ENCODE peak calls at places on chromosomes 2 and 18, in nine cellular contexts. One of them, this sample, is unnamed.

GRCh38 chr18:63979409-63979908 is 9.6 kb downstream of the SERPINB8 start:
- DNase-seq in germinal center: peak
- DNase-seq in 8988T: no peak
- DNase-seq in A673: peak
- DNase-seq in activated CD8-positive, alpha-beta memory T cell treated with anti-CD3 and anti-CD28 coated beads, Interleukin-2, amount 50 U/mL, for 4 hours: peak
- DNase-seq in hippocampal formation: peak
- DNase-seq in stimulated activated effector memory CD8-positive, alpha-beta T cell treated with anti-CD3 and anti-CD28 coated beads, Interleukin-12 subunit alpha, Interleukin-12 subunit beta, amount 100 ng/mL, for 72 hours: no peak
- DNase-seq in activated CD4-positive, CD25-positive, alpha-beta regulatory T cell treated with anti-CD3 and anti-CD28 coated beads, Interleukin-2, amount 50 U/mL, for 72 hours: no peak
- DNase-seq in osteoblast: peak
- DNase-seq in this sample: peak

GRCh38 chr2:52537588-52537987 is 1230.0 kb upstream of the CHAC2 start:
- DNase-seq in germinal center: no peak
- DNase-seq in activated CD8-positive, alpha-beta memory T cell treated with anti-CD3 and anti-CD28 coated beads, Interleukin-2, amount 50 U/mL, for 4 hours: no peak
- DNase-seq in stimulated activated effector memory CD8-positive, alpha-beta T cell treated with anti-CD3 and anti-CD28 coated beads, Interleukin-12 subunit alpha, Interleukin-12 subunit beta, amount 100 ng/mL, for 72 hours: no peak
- DNase-seq in hippocampal formation: no peak
- DNase-seq in 8988T: no peak
- DNase-seq in A673: no peak
- DNase-seq in osteoblast: no peak
- DNase-seq in activated CD4-positive, CD25-positive, alpha-beta regulatory T cell treated with anti-CD3 and anti-CD28 coated beads, Interleukin-2, amount 50 U/mL, for 72 hours: no peak
- DNase-seq in this sample: no peak

GRCh38 chr2:230796280-230796862 is 68.4 kb upstream of the ITM2C start:
- DNase-seq in activated CD4-positive, CD25-positive, alpha-beta regulatory T cell treated with anti-CD3 and anti-CD28 coated beads, Interleukin-2, amount 50 U/mL, for 72 hours: no peak
- DNase-seq in activated CD8-positive, alpha-beta memory T cell treated with anti-CD3 and anti-CD28 coated beads, Interleukin-2, amount 50 U/mL, for 4 hours: no peak
- DNase-seq in A673: no peak
- DNase-seq in hippocampal formation: no peak
- DNase-seq in germinal center: no peak
- DNase-seq in osteoblast: no peak
- DNase-seq in stimulated activated effector memory CD8-positive, alpha-beta T cell treated with anti-CD3 and anti-CD28 coated beads, Interleukin-12 subunit alpha, Interleukin-12 subunit beta, amount 100 ng/mL, for 72 hours: no peak
- DNase-seq in 8988T: no peak
- DNase-seq in this sample: no peak

GRCh38 chr2:29120846-29121245 is 5.6 kb downstream of the CLIP4 start:
- DNase-seq in stimulated activated effector memory CD8-positive, alpha-beta T cell treated with anti-CD3 and anti-CD28 coated beads, Interleukin-12 subunit alpha, Interleukin-12 subunit beta, amount 100 ng/mL, for 72 hours: no peak
- DNase-seq in germinal center: no peak
- DNase-seq in A673: no peak
- DNase-seq in osteoblast: no peak
- DNase-seq in activated CD4-positive, CD25-positive, alpha-beta regulatory T cell treated with anti-CD3 and anti-CD28 coated beads, Interleukin-2, amount 50 U/mL, for 72 hours: no peak
- DNase-seq in hippocampal formation: no peak
- DNase-seq in 8988T: no peak
- DNase-seq in activated CD8-positive, alpha-beta memory T cell treated with anti-CD3 and anti-CD28 coated beads, Interleukin-2, amount 50 U/mL, for 4 hours: no peak
- DNase-seq in this sample: no peak

GRCh38 chr18:9637036-9637767 is 22.8 kb upstream of the PPP4R1 start:
- DNase-seq in A673: no peak
- DNase-seq in stimulated activated effector memory CD8-positive, alpha-beta T cell treated with anti-CD3 and anti-CD28 coated beads, Interleukin-12 subunit alpha, Interleukin-12 subunit beta, amount 100 ng/mL, for 72 hours: no peak
- DNase-seq in activated CD8-positive, alpha-beta memory T cell treated with anti-CD3 and anti-CD28 coated beads, Interleukin-2, amount 50 U/mL, for 4 hours: no peak
- DNase-seq in germinal center: no peak
- DNase-seq in 8988T: no peak
- DNase-seq in activated CD4-positive, CD25-positive, alpha-beta regulatory T cell treated with anti-CD3 and anti-CD28 coated beads, Interleukin-2, amount 50 U/mL, for 72 hours: no peak
- DNase-seq in osteoblast: no peak
- DNase-seq in hippocampal formation: no peak
- DNase-seq in this sample: no peak

GRCh38 chr2:176140520-176141317 is 10.6 kb upstream of the HOXD4 start:
- DNase-seq in 8988T: peak
- DNase-seq in A673: peak
- DNase-seq in stimulated activated effector memory CD8-positive, alpha-beta T cell treated with anti-CD3 and anti-CD28 coated beads, Interleukin-12 subunit alpha, Interleukin-12 subunit beta, amount 100 ng/mL, for 72 hours: peak
- DNase-seq in germinal center: peak
- DNase-seq in osteoblast: peak
- DNase-seq in activated CD8-positive, alpha-beta memory T cell treated with anti-CD3 and anti-CD28 coated beads, Interleukin-2, amount 50 U/mL, for 4 hours: peak
- DNase-seq in hippocampal formation: peak
- DNase-seq in activated CD4-positive, CD25-positive, alpha-beta regulatory T cell treated with anti-CD3 and anti-CD28 coated beads, Interleukin-2, amount 50 U/mL, for 72 hours: peak
- DNase-seq in this sample: peak

GRCh38 chr2:217049376-217049775 is 189.5 kb upstream of the TNP1 start:
- DNase-seq in osteoblast: no peak
- DNase-seq in germinal center: no peak
- DNase-seq in hippocampal formation: no peak
- DNase-seq in activated CD4-positive, CD25-positive, alpha-beta regulatory T cell treated with anti-CD3 and anti-CD28 coated beads, Interleukin-2, amount 50 U/mL, for 72 hours: no peak
- DNase-seq in stimulated activated effector memory CD8-positive, alpha-beta T cell treated with anti-CD3 and anti-CD28 coated beads, Interleukin-12 subunit alpha, Interleukin-12 subunit beta, amount 100 ng/mL, for 72 hours: no peak
- DNase-seq in 8988T: no peak
- DNase-seq in activated CD8-positive, alpha-beta memory T cell treated with anti-CD3 and anti-CD28 coated beads, Interleukin-2, amount 50 U/mL, for 4 hours: no peak
- DNase-seq in A673: no peak
- DNase-seq in this sample: no peak

GRCh38 chr2:171271380-171271779 is 110.7 kb upstream of the TLK1 start:
- DNase-seq in germinal center: no peak
- DNase-seq in stimulated activated effector memory CD8-positive, alpha-beta T cell treated with anti-CD3 and anti-CD28 coated beads, Interleukin-12 subunit alpha, Interleukin-12 subunit beta, amount 100 ng/mL, for 72 hours: no peak
- DNase-seq in hippocampal formation: no peak
- DNase-seq in 8988T: no peak
- DNase-seq in activated CD8-positive, alpha-beta memory T cell treated with anti-CD3 and anti-CD28 coated beads, Interleukin-2, amount 50 U/mL, for 4 hours: no peak
- DNase-seq in osteoblast: no peak
- DNase-seq in A673: no peak
- DNase-seq in activated CD4-positive, CD25-positive, alpha-beta regulatory T cell treated with anti-CD3 and anti-CD28 coated beads, Interleukin-2, amount 50 U/mL, for 72 hours: no peak
- DNase-seq in this sample: no peak

GRCh38 chr2:158486970-158487325 is 30.2 kb downstream of the PKP4 start:
- DNase-seq in germinal center: no peak
- DNase-seq in osteoblast: no peak
- DNase-seq in hippocampal formation: no peak
- DNase-seq in stimulated activated effector memory CD8-positive, alpha-beta T cell treated with anti-CD3 and anti-CD28 coated beads, Interleukin-12 subunit alpha, Interleukin-12 subunit beta, amount 100 ng/mL, for 72 hours: no peak
- DNase-seq in activated CD4-positive, CD25-positive, alpha-beta regulatory T cell treated with anti-CD3 and anti-CD28 coated beads, Interleukin-2, amount 50 U/mL, for 72 hours: no peak
- DNase-seq in 8988T: no peak
- DNase-seq in A673: no peak
- DNase-seq in activated CD8-positive, alpha-beta memory T cell treated with anti-CD3 and anti-CD28 coated beads, Interleukin-2, amount 50 U/mL, for 4 hours: no peak
- DNase-seq in this sample: no peak

GRCh38 chr2:23286765-23287155 is 98.2 kb upstream of the KLHL29 start:
- DNase-seq in osteoblast: peak
- DNase-seq in activated CD4-positive, CD25-positive, alpha-beta regulatory T cell treated with anti-CD3 and anti-CD28 coated beads, Interleukin-2, amount 50 U/mL, for 72 hours: no peak
- DNase-seq in A673: no peak
- DNase-seq in stimulated activated effector memory CD8-positive, alpha-beta T cell treated with anti-CD3 and anti-CD28 coated beads, Interleukin-12 subunit alpha, Interleukin-12 subunit beta, amount 100 ng/mL, for 72 hours: no peak
- DNase-seq in activated CD8-positive, alpha-beta memory T cell treated with anti-CD3 and anti-CD28 coated beads, Interleukin-2, amount 50 U/mL, for 4 hours: no peak
- DNase-seq in hippocampal formation: no peak
- DNase-seq in germinal center: no peak
- DNase-seq in 8988T: no peak
- DNase-seq in this sample: no peak

GRCh38 chr2:84704505-84705244 is 176.2 kb downstream of the TRABD2A start:
- DNase-seq in osteoblast: no peak
- DNase-seq in 8988T: no peak
- DNase-seq in activated CD4-positive, CD25-positive, alpha-beta regulatory T cell treated with anti-CD3 and anti-CD28 coated beads, Interleukin-2, amount 50 U/mL, for 72 hours: no peak
- DNase-seq in activated CD8-positive, alpha-beta memory T cell treated with anti-CD3 and anti-CD28 coated beads, Interleukin-2, amount 50 U/mL, for 4 hours: no peak
- DNase-seq in A673: no peak
- DNase-seq in hippocampal formation: no peak
- DNase-seq in stimulated activated effector memory CD8-positive, alpha-beta T cell treated with anti-CD3 and anti-CD28 coated beads, Interleukin-12 subunit alpha, Interleukin-12 subunit beta, amount 100 ng/mL, for 72 hours: no peak
- DNase-seq in germinal center: no peak
- DNase-seq in this sample: no peak

GRCh38 chr2:213199871-213200270 is 48.5 kb upstream of the IKZF2 start:
- DNase-seq in activated CD8-positive, alpha-beta memory T cell treated with anti-CD3 and anti-CD28 coated beads, Interleukin-2, amount 50 U/mL, for 4 hours: no peak
- DNase-seq in A673: no peak
- DNase-seq in stimulated activated effector memory CD8-positive, alpha-beta T cell treated with anti-CD3 and anti-CD28 coated beads, Interleukin-12 subunit alpha, Interleukin-12 subunit beta, amount 100 ng/mL, for 72 hours: no peak
- DNase-seq in germinal center: no peak
- DNase-seq in osteoblast: no peak
- DNase-seq in 8988T: no peak
- DNase-seq in hippocampal formation: no peak
- DNase-seq in activated CD4-positive, CD25-positive, alpha-beta regulatory T cell treated with anti-CD3 and anti-CD28 coated beads, Interleukin-2, amount 50 U/mL, for 72 hours: no peak
- DNase-seq in this sample: no peak

GRCh38 chr18:7950380-7951143 is 383.4 kb downstream of the PTPRM start:
- DNase-seq in stimulated activated effector memory CD8-positive, alpha-beta T cell treated with anti-CD3 and anti-CD28 coated beads, Interleukin-12 subunit alpha, Interleukin-12 subunit beta, amount 100 ng/mL, for 72 hours: no peak
- DNase-seq in 8988T: peak
- DNase-seq in activated CD4-positive, CD25-positive, alpha-beta regulatory T cell treated with anti-CD3 and anti-CD28 coated beads, Interleukin-2, amount 50 U/mL, for 72 hours: no peak
- DNase-seq in activated CD8-positive, alpha-beta memory T cell treated with anti-CD3 and anti-CD28 coated beads, Interleukin-2, amount 50 U/mL, for 4 hours: no peak
- DNase-seq in germinal center: no peak
- DNase-seq in hippocampal formation: no peak
- DNase-seq in osteoblast: peak
- DNase-seq in A673: no peak
- DNase-seq in this sample: no peak

GRCh38 chr2:60868589-60869273 is 12.6 kb upstream of the REL start:
- DNase-seq in stimulated activated effector memory CD8-positive, alpha-beta T cell treated with anti-CD3 and anti-CD28 coated beads, Interleukin-12 subunit alpha, Interleukin-12 subunit beta, amount 100 ng/mL, for 72 hours: no peak
- DNase-seq in activated CD8-positive, alpha-beta memory T cell treated with anti-CD3 and anti-CD28 coated beads, Interleukin-2, amount 50 U/mL, for 4 hours: no peak
- DNase-seq in hippocampal formation: no peak
- DNase-seq in 8988T: no peak
- DNase-seq in osteoblast: no peak
- DNase-seq in activated CD4-positive, CD25-positive, alpha-beta regulatory T cell treated with anti-CD3 and anti-CD28 coated beads, Interleukin-2, amount 50 U/mL, for 72 hours: no peak
- DNase-seq in germinal center: no peak
- DNase-seq in A673: no peak
- DNase-seq in this sample: no peak

GRCh38 chr2:137689549-137689948 is 274.7 kb upstream of the HNMT start:
- DNase-seq in germinal center: no peak
- DNase-seq in 8988T: no peak
- DNase-seq in activated CD8-positive, alpha-beta memory T cell treated with anti-CD3 and anti-CD28 coated beads, Interleukin-2, amount 50 U/mL, for 4 hours: no peak
- DNase-seq in A673: no peak
- DNase-seq in osteoblast: no peak
- DNase-seq in stimulated activated effector memory CD8-positive, alpha-beta T cell treated with anti-CD3 and anti-CD28 coated beads, Interleukin-12 subunit alpha, Interleukin-12 subunit beta, amount 100 ng/mL, for 72 hours: no peak
- DNase-seq in hippocampal formation: no peak
- DNase-seq in activated CD4-positive, CD25-positive, alpha-beta regulatory T cell treated with anti-CD3 and anti-CD28 coated beads, Interleukin-2, amount 50 U/mL, for 72 hours: no peak
- DNase-seq in this sample: no peak

GRCh38 chr2:128545085-128545484 is 226.4 kb upstream of the HS6ST1 start:
- DNase-seq in activated CD8-positive, alpha-beta memory T cell treated with anti-CD3 and anti-CD28 coated beads, Interleukin-2, amount 50 U/mL, for 4 hours: no peak
- DNase-seq in A673: no peak
- DNase-seq in activated CD4-positive, CD25-positive, alpha-beta regulatory T cell treated with anti-CD3 and anti-CD28 coated beads, Interleukin-2, amount 50 U/mL, for 72 hours: no peak
- DNase-seq in stimulated activated effector memory CD8-positive, alpha-beta T cell treated with anti-CD3 and anti-CD28 coated beads, Interleukin-12 subunit alpha, Interleukin-12 subunit beta, amount 100 ng/mL, for 72 hours: no peak
- DNase-seq in germinal center: no peak
- DNase-seq in hippocampal formation: no peak
- DNase-seq in osteoblast: no peak
- DNase-seq in 8988T: no peak
- DNase-seq in this sample: no peak

GRCh38 chr2:84395819-84396218 is 63.3 kb downstream of the SUCLG1 start:
- DNase-seq in 8988T: no peak
- DNase-seq in activated CD8-positive, alpha-beta memory T cell treated with anti-CD3 and anti-CD28 coated beads, Interleukin-2, amount 50 U/mL, for 4 hours: no peak
- DNase-seq in hippocampal formation: no peak
- DNase-seq in activated CD4-positive, CD25-positive, alpha-beta regulatory T cell treated with anti-CD3 and anti-CD28 coated beads, Interleukin-2, amount 50 U/mL, for 72 hours: no peak
- DNase-seq in osteoblast: peak
- DNase-seq in A673: no peak
- DNase-seq in stimulated activated effector memory CD8-positive, alpha-beta T cell treated with anti-CD3 and anti-CD28 coated beads, Interleukin-12 subunit alpha, Interleukin-12 subunit beta, amount 100 ng/mL, for 72 hours: no peak
- DNase-seq in germinal center: no peak
- DNase-seq in this sample: no peak

GRCh38 chr2:18362696-18363095 is 197.8 kb downstream of the RDH14 start:
- DNase-seq in osteoblast: peak
- DNase-seq in germinal center: no peak
- DNase-seq in A673: no peak
- DNase-seq in stimulated activated effector memory CD8-positive, alpha-beta T cell treated with anti-CD3 and anti-CD28 coated beads, Interleukin-12 subunit alpha, Interleukin-12 subunit beta, amount 100 ng/mL, for 72 hours: no peak
- DNase-seq in activated CD4-positive, CD25-positive, alpha-beta regulatory T cell treated with anti-CD3 and anti-CD28 coated beads, Interleukin-2, amount 50 U/mL, for 72 hours: no peak
- DNase-seq in 8988T: no peak
- DNase-seq in activated CD8-positive, alpha-beta memory T cell treated with anti-CD3 and anti-CD28 coated beads, Interleukin-2, amount 50 U/mL, for 4 hours: no peak
- DNase-seq in hippocampal formation: no peak
- DNase-seq in this sample: no peak

GRCh38 chr2:229708335-229708734 is 6.0 kb downstream of the DNER start:
- DNase-seq in A673: no peak
- DNase-seq in activated CD4-positive, CD25-positive, alpha-beta regulatory T cell treated with anti-CD3 and anti-CD28 coated beads, Interleukin-2, amount 50 U/mL, for 72 hours: no peak
- DNase-seq in activated CD8-positive, alpha-beta memory T cell treated with anti-CD3 and anti-CD28 coated beads, Interleukin-2, amount 50 U/mL, for 4 hours: no peak
- DNase-seq in osteoblast: no peak
- DNase-seq in hippocampal formation: no peak
- DNase-seq in stimulated activated effector memory CD8-positive, alpha-beta T cell treated with anti-CD3 and anti-CD28 coated beads, Interleukin-12 subunit alpha, Interleukin-12 subunit beta, amount 100 ng/mL, for 72 hours: no peak
- DNase-seq in germinal center: no peak
- DNase-seq in 8988T: no peak
- DNase-seq in this sample: no peak

GRCh38 chr2:71417300-71418202 is 35.8 kb upstream of the DYSF start:
- DNase-seq in A673: no peak
- DNase-seq in 8988T: no peak
- DNase-seq in osteoblast: no peak
- DNase-seq in stimulated activated effector memory CD8-positive, alpha-beta T cell treated with anti-CD3 and anti-CD28 coated beads, Interleukin-12 subunit alpha, Interleukin-12 subunit beta, amount 100 ng/mL, for 72 hours: no peak
- DNase-seq in hippocampal formation: no peak
- DNase-seq in germinal center: no peak
- DNase-seq in activated CD4-positive, CD25-positive, alpha-beta regulatory T cell treated with anti-CD3 and anti-CD28 coated beads, Interleukin-2, amount 50 U/mL, for 72 hours: no peak
- DNase-seq in activated CD8-positive, alpha-beta memory T cell treated with anti-CD3 and anti-CD28 coated beads, Interleukin-2, amount 50 U/mL, for 4 hours: no peak
- DNase-seq in this sample: no peak

GRCh38 chr2:216015722-216016464 is 2.5 kb upstream of the MREG start:
- DNase-seq in activated CD4-positive, CD25-positive, alpha-beta regulatory T cell treated with anti-CD3 and anti-CD28 coated beads, Interleukin-2, amount 50 U/mL, for 72 hours: no peak
- DNase-seq in stimulated activated effector memory CD8-positive, alpha-beta T cell treated with anti-CD3 and anti-CD28 coated beads, Interleukin-12 subunit alpha, Interleukin-12 subunit beta, amount 100 ng/mL, for 72 hours: peak
- DNase-seq in 8988T: no peak
- DNase-seq in A673: no peak
- DNase-seq in osteoblast: no peak
- DNase-seq in germinal center: peak
- DNase-seq in activated CD8-positive, alpha-beta memory T cell treated with anti-CD3 and anti-CD28 coated beads, Interleukin-2, amount 50 U/mL, for 4 hours: peak
- DNase-seq in hippocampal formation: no peak
- DNase-seq in this sample: peak

GRCh38 chr2:38013158-38013752 is 62.7 kb downstream of the CYP1B1 start:
- DNase-seq in hippocampal formation: no peak
- DNase-seq in 8988T: no peak
- DNase-seq in osteoblast: peak
- DNase-seq in stimulated activated effector memory CD8-positive, alpha-beta T cell treated with anti-CD3 and anti-CD28 coated beads, Interleukin-12 subunit alpha, Interleukin-12 subunit beta, amount 100 ng/mL, for 72 hours: no peak
- DNase-seq in A673: no peak
- DNase-seq in activated CD8-positive, alpha-beta memory T cell treated with anti-CD3 and anti-CD28 coated beads, Interleukin-2, amount 50 U/mL, for 4 hours: no peak
- DNase-seq in activated CD4-positive, CD25-positive, alpha-beta regulatory T cell treated with anti-CD3 and anti-CD28 coated beads, Interleukin-2, amount 50 U/mL, for 72 hours: no peak
- DNase-seq in germinal center: no peak
- DNase-seq in this sample: no peak

GRCh38 chr2:145757503-145758290 is 1237.8 kb upstream of the ZEB2 start:
- DNase-seq in 8988T: no peak
- DNase-seq in A673: no peak
- DNase-seq in activated CD8-positive, alpha-beta memory T cell treated with anti-CD3 and anti-CD28 coated beads, Interleukin-2, amount 50 U/mL, for 4 hours: no peak
- DNase-seq in osteoblast: no peak
- DNase-seq in stimulated activated effector memory CD8-positive, alpha-beta T cell treated with anti-CD3 and anti-CD28 coated beads, Interleukin-12 subunit alpha, Interleukin-12 subunit beta, amount 100 ng/mL, for 72 hours: no peak
- DNase-seq in germinal center: no peak
- DNase-seq in hippocampal formation: no peak
- DNase-seq in activated CD4-positive, CD25-positive, alpha-beta regulatory T cell treated with anti-CD3 and anti-CD28 coated beads, Interleukin-2, amount 50 U/mL, for 72 hours: no peak
- DNase-seq in this sample: no peak

This sample was measured in NCI-H774.